ENCODE peak calls at places on chromosomes 11 and 22, in six cellular contexts. K is GM23338, G is transverse colon, H is Panc1, Z is spleen, J is prostate gland. C is an unnamed sample. For H3K4me1, the result is how much of the 10 kb centered on the place peaks cover.

GRCh38 chr22:31139866-31140716 is at the start of gene PLA2G3:
- DNase-seq in K (peak), J (peak), Z (no peak), G (no peak), H (no peak), C (peak)

GRCh38 chr11:2807276-2807681 is 78.3 kb downstream of the CDKN1C start:
- DNase-seq in H (no peak), J (peak), K (no peak), G (peak), Z (peak), C (peak)

GRCh38 chr11:29184939-29185890 is 831.6 kb downstream of the KCNA4 start:
- DNase-seq in K (no peak), H (no peak), Z (no peak), J (no peak), G (no peak), C (no peak)

GRCh38 chr22:36048911-36049677 is 20.5 kb upstream of the RBFOX2 start:
- DNase-seq in Z (no peak), K (no peak), J (no peak), G (no peak), H (no peak), C (no peak)

GRCh38 chr11:46133119-46133518 is 11.9 kb upstream of the PHF21A start:
- DNase-seq in J (no peak), Z (no peak), H (no peak), G (no peak), K (no peak), C (no peak)

GRCh38 chr11:34501500-34501899 is 12.1 kb downstream of the ELF5 start:
- DNase-seq in G (no peak), J (no peak), K (no peak), Z (no peak), H (no peak), C (no peak)

GRCh38 chr22:24525416-24526037 is 29.4 kb downstream of the GUCD1 start:
- DNase-seq in Z (peak), G (peak), H (peak), J (peak), K (peak), C (peak)

GRCh38 chr22:31828739-31829138 is 74.9 kb downstream of the DEPDC5 start:
- DNase-seq in Z (no peak), J (no peak), G (no peak), H (no peak), K (no peak), C (no peak)

GRCh38 chr11:19808076-19808911 is 95.7 kb downstream of the NAV2 start:
- DNase-seq in K (no peak), H (no peak), G (no peak), J (no peak), Z (no peak), C (no peak)
- H3K4me1 ChIP-seq in K (half or more), H (under half), G (under half), J (under half), Z (under half), C (under half)

GRCh38 chr11:67438121-67438902 is 830 bp upstream of the PTPRCAP start:
- DNase-seq in H (no peak), K (no peak), G (peak), Z (peak), J (no peak), C (no peak)
- TF ChIP-seq POLR2AphosphoS5 in H (peak), K (no peak), G (no peak), Z (peak), J (no peak), C (no peak)

GRCh38 chr11:75820636-75821035 is 5.6 kb downstream of the UVRAG start:
- DNase-seq in G (no peak), K (no peak), H (no peak), J (no peak), Z (no peak), C (peak)
- H3K4me1 ChIP-seq in G (under half), K (under half), H (under half), J (under half), Z (half or more), C (half or more)

GRCh38 chr22:49934144-49934890 is 15.9 kb downstream of the CRELD2 start:
- DNase-seq in G (peak), J (peak), H (no peak), K (no peak), Z (peak), C (peak)
- TF ChIP-seq POLR2AphosphoS5 in G (peak), J (peak), H (no peak), K (no peak), Z (peak), C (peak)

DNA sequence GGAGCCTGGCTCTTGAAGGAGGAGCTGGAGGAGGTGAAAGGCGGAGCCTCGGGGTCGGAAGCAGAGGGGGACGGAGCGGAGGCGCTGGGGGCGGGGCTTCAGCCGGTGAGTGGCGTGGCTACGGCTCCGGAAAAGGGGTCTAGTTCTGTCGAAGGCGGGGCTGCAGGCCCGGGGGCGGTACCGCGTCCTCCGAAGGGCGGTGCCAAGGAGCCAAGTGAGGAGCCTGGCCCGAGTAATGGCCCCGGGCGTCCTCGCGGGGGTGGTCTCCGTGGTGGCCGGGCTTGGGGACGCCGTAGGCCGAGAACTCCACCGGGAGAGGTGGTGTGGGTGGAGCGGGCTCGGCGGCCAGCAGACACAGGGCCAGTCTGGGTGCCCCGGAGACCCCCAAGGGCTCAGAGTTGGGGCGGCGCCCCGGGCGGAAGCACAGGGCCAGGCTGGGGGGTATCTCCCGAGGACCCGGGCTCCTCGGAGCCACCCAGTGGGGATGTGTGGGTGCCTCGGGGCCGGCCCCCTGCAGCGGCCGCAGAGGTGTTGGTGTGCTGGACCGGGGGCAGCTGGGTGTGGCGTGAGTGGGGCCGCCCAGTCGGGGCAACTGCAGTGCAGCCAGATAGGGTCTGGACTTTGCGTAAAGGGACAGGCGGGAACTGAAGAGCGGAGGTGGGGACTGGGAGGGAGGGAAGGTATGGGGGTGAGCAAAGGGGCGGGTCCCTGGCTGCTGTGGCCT is 697 bp downstream of the FKBP2 start:
- DNase-seq in G (peak), Z (peak), H (peak), K (peak), J (peak), C (peak)
- H3K4me1 ChIP-seq in G (under half), Z (half or more), H (under half), K (under half), J (under half), C (half or more)

GRCh38 chr22:33806191-33806590 is 114.1 kb downstream of the LARGE1 start:
- DNase-seq in Z (no peak), H (no peak), K (no peak), J (no peak), G (peak), C (no peak)

GRCh38 chr22:33803883-33804282 is 116.4 kb downstream of the LARGE1 start:
- DNase-seq in K (no peak), J (peak), Z (no peak), G (no peak), H (no peak), C (no peak)

GRCh38 chr22:33807465-33807864 is 112.8 kb downstream of the LARGE1 start:
- DNase-seq in G (no peak), Z (no peak), J (no peak), K (no peak), H (no peak), C (no peak)

GRCh38 chr22:33798401-33798800 is 121.9 kb downstream of the LARGE1 start:
- DNase-seq in G (no peak), K (no peak), J (no peak), H (no peak), Z (no peak), C (no peak)

DNA sequence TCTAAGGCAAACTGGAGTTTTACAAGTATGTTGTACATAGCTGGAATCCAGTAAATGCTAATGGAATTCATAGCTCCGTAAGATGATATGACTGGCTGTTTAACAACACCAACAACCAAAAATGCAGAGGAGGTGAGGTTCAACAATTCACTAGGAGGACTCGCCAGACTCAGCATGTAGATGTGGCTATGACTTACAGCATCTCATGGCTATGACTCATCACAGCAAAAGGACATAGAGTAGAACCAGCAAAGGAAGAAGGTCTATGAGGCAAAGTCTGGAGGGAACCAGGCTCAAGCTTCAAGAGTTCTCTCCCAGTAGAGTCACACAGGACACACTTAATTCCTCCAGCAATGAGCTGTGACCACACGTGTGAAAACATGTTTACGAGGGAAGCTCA is 116.9 kb downstream of the LARGE1 start:
- DNase-seq in G (no peak), K (no peak), Z (no peak), H (no peak), J (no peak), C (no peak)
- TF ChIP-seq POLR2AphosphoS5 in G (peak), K (no peak), Z (no peak), H (no peak), J (peak), C (no peak)

C was measured in upper lobe of left lung.